ENCODE peak calls at places on chromosomes 7 and 10, in five cellular contexts. I is psoas muscle, E is aorta, Y is MM.1S, Q is suprapubic skin. M is an unnamed sample.
A peak's percentile ranks its signal among the peaks of the same experiment; 100 is the strongest.

GRCh38 chr7:157932498-157933218 is 595.9 kb downstream of the DNAJB6 start:
- DNase-seq in I (no peak), Q (no peak), Y (no peak), E (no peak), M (no peak)

GRCh38 chr10:47154762-47155161 is 145.2 kb upstream of the GDF10 start:
- DNase-seq in Y (no peak), Q (no peak), I (no peak), E (no peak), M (no peak)

GRCh38 chr7:18499407-18500197 is 4.1 kb downstream of the HDAC9 start:
- DNase-seq in Y (no peak), E (no peak), I (no peak), Q (no peak), M (no peak)

GRCh38 chr7:50537417-50537816 is 27.8 kb downstream of the DDC start:
- DNase-seq in Q (no peak), Y (no peak), I (no peak), E (no peak), M (no peak)

GRCh38 chr10:116146374-116146773 is 126.6 kb downstream of the GFRA1 start:
- DNase-seq in Y (no peak), E (no peak), I (no peak), Q (no peak), M (no peak)

GRCh38 chr10:97138174-97138573 is 47.6 kb downstream of the SLIT1 start:
- DNase-seq in Y (no peak), E (peak; percentile 46), I (no peak), Q (no peak), M (no peak)

GRCh38 chr10:126135177-126135576 is 238.8 kb downstream of the FANK1 start:
- DNase-seq in I (no peak), Y (no peak), Q (no peak), E (no peak), M (peak; percentile 44)

GRCh38 chr7:107622429-107622828 is 38.2 kb upstream of the SLC26A4 start:
- DNase-seq in E (no peak), Y (no peak), Q (no peak), I (no peak), M (no peak)

GRCh38 chr10:131079314-131079713 is 232.2 kb downstream of the TCERG1L start:
- DNase-seq in Y (no peak), I (no peak), Q (peak; percentile 57), E (no peak), M (no peak)

GRCh38 chr7:155454183-155455112 is 3.5 kb upstream of the EN2 start:
- DNase-seq in E (peak; percentile 73), Y (no peak), I (no peak), Q (no peak), M (no peak)
- H3K27me3 ChIP-seq in E (peaks cover 2% of the 10 kb centered on the region), Y (peaks cover 72% of the 10 kb centered on the region), I (peaks cover 68% of the 10 kb centered on the region), Q (peaks cover 97% of the 10 kb centered on the region), M (peaks cover 12% of the 10 kb centered on the region)

DNA sequence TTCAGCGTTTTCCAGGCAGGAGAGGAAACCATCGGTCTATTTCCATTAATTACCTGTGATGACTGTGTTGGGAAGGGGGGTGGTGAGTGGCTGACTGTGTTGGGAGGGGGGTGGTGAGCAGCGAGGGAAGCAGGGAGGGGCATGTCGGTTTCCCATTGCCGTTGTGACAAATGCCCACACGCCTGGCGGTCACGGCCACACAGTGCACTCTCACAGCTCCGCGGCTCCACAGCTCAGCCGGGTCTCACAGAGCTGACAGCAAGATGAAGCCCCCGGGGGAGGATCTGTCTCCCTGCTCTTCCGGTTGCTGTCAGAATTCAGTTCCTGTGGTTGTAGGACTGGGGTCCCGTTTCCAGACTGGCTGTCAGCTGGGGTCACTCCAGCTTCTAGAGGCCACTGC is 39.0 kb downstream of the AP5Z1 start:
- DNase-seq in Y (no peak), E (no peak), Q (no peak), I (no peak), M (no peak)
- H3K27me3 ChIP-seq in Y (peaks cover 65% of the 10 kb centered on the region), E (no peaks in the 10 kb centered on the region), Q (peaks cover 15% of the 10 kb centered on the region), I (peaks cover 3% of the 10 kb centered on the region), M (no peaks in the 10 kb centered on the region)

GRCh38 chr7:21544303-21544656 is 1.4 kb downstream of the DNAH11 start:
- DNase-seq in Q (no peak), E (no peak), I (no peak), Y (no peak), M (no peak)

GRCh38 chr7:21538936-21539335 is 3.9 kb upstream of the DNAH11 start:
- DNase-seq in I (no peak), E (no peak), Y (no peak), Q (no peak), M (no peak)

GRCh38 chr7:21547511-21547910 is 4.7 kb downstream of the DNAH11 start:
- DNase-seq in Q (no peak), E (no peak), Y (no peak), I (no peak), M (no peak)

GRCh38 chr7:21543528-21544302 is 876 bp downstream of the DNAH11 start:
- DNase-seq in E (no peak), I (no peak), Y (peak; percentile 20), Q (no peak), M (no peak)

GRCh38 chr7:21542891-21543527 is at the start of gene DNAH11:
- DNase-seq in Y (peak; percentile 62), E (peak; percentile 74), Q (no peak), I (peak; percentile 40), M (no peak)
- H3K27me3 ChIP-seq in Y (no peaks in the 10 kb centered on the region), E (no peaks in the 10 kb centered on the region), Q (peaks cover 46% of the 10 kb centered on the region), I (peaks cover 10% of the 10 kb centered on the region), M (no peaks in the 10 kb centered on the region)

GRCh38 chr7:20795881-20796280 is 9.2 kb upstream of the SP8 start:
- DNase-seq in E (no peak), Y (no peak), I (no peak), Q (no peak), M (no peak)
- H3K27me3 ChIP-seq in E (peaks cover 2% of the 10 kb centered on the region), Y (no peaks in the 10 kb centered on the region), I (peaks cover 41% of the 10 kb centered on the region), Q (peaks cover 94% of the 10 kb centered on the region), M (peaks cover 5% of the 10 kb centered on the region)

GRCh38 chr7:69612981-69613380 is 14.7 kb downstream of the AUTS2 start:
- DNase-seq in Y (no peak), I (no peak), Q (no peak), E (no peak), M (no peak)
- H3K27me3 ChIP-seq in Y (no peaks in the 10 kb centered on the region), I (no peaks in the 10 kb centered on the region), Q (no peaks in the 10 kb centered on the region), E (no peaks in the 10 kb centered on the region), M (no peaks in the 10 kb centered on the region)

GRCh38 chr7:36819639-36820038 is 95.3 kb upstream of the AOAH start:
- DNase-seq in Y (no peak), I (no peak), Q (no peak), E (no peak), M (no peak)

GRCh38 chr7:36820527-36821170 is 96.4 kb upstream of the AOAH start:
- DNase-seq in Y (no peak), Q (no peak), E (no peak), I (no peak), M (no peak)

GRCh38 chr7:36823353-36823752 is 99.1 kb upstream of the AOAH start:
- DNase-seq in Y (no peak), Q (no peak), E (no peak), I (no peak), M (no peak)

DNA sequence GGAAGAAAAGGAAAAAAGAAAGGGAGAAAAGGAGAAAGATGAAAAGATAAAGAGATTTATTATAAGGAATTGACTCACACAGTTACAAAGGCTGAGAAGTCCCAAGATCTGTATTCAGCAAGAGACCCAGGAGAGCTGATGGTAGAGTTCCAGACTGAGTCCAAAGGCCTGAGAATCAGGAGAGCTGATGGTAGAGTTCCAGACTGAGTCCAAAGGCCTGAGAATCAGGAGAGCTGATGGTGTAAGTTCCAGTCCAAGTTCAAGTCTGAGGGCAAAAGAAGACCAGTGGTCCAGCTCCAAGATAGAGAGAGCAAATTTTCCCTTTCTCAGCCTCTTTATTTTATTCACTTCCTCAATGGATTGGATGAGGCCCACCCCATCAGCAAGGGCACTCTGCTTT is 97.3 kb upstream of the AOAH start:
- DNase-seq in Y (no peak), Q (no peak), E (no peak), I (no peak), M (no peak)
- H3K27me3 ChIP-seq in Y (no peaks in the 10 kb centered on the region), Q (no peaks in the 10 kb centered on the region), E (no peaks in the 10 kb centered on the region), I (no peaks in the 10 kb centered on the region), M (no peaks in the 10 kb centered on the region)

DNA sequence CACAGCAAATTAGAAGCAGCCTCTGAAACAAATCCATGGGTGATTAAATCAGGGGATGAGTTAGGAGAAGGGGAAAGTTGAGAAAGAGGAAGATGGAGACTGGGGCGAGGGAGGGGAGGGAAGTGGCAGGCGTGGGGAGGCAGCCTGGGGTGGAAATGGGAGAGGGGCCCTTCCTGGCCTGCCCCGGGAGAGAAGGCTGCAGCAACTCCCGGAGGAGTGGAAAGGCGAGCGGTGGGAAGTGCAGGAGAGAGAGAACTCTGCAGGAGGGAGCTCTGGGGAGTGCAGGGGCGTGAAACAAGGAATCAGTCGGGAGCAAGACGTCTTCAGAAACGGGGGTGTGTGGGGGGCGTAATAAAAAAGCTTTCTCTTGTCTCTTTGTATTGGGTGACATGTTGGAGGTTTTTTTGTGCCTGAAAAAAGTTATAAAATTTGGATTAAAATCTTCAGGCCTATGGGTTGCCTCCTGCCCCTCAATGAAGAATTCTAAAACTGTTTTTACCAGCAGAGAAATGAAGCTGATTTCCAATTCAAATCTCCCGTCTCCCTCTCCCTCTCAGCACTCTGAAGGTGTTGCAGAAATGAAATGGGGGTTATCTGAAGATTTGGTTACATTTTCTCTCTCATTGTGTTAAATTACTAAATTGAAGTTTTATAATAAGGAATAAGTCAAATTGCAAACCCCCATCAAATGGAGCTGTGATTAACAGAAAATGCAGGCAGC is 4.7 kb upstream of the UNCX start:
- DNase-seq in E (no peak), Q (no peak), Y (no peak), I (no peak), M (no peak)
- H3K27me3 ChIP-seq in E (no peaks in the 10 kb centered on the region), Q (peaks cover 100% of the 10 kb centered on the region), Y (peaks cover 77% of the 10 kb centered on the region), I (peaks cover 49% of the 10 kb centered on the region), M (peaks cover 45% of the 10 kb centered on the region)

M was measured in vagina.